ENCODE peak calls at places on chromosomes 13 and 19, in ten cellular contexts. U, E, D, F, M, N, S, W, A and I are unnamed samples.

GRCh38 chr13:38577048-38577447 is 109.8 kb upstream of the FREM2 start:
- DNase-seq in U (no peak), E (no peak), D (no peak), F (peak; percentile 43), M (no peak), N (no peak), S (no peak), W (no peak), A (no peak), I (no peak)

GRCh38 chr13:90445179-90445578 is 902.3 kb upstream of the MIR17HG start:
- DNase-seq in U (peak; percentile 97), E (no peak), D (no peak), F (peak; percentile 60), M (no peak), N (no peak), S (no peak), W (no peak), A (no peak), I (no peak)

GRCh38 chr19:45323671-45324081 is 1.0 kb upstream of the CKM start:
- DNase-seq in U (no peak), E (no peak), D (no peak), F (peak; percentile 75), M (no peak), N (no peak), S (no peak), W (no peak), A (peak; percentile 55), I (no peak)

GRCh38 chr19:44737238-44738160 is 11.0 kb upstream of the BCL3 start:
- DNase-seq in U (peak; percentile 48), E (no peak), D (no peak), F (no peak), M (no peak), N (no peak), S (no peak), W (no peak), A (no peak), I (no peak)

GRCh38 chr13:24128962-24129361 is 31.6 kb upstream of the SPATA13 start:
- DNase-seq in U (no peak), E (no peak), D (no peak), F (no peak), M (no peak), N (no peak), S (no peak), W (no peak), A (no peak), I (no peak)

GRCh38 chr13:27997904-27998522 is 9.5 kb upstream of the URAD start:
- DNase-seq in U (peak; percentile 53), E (peak; percentile 23), D (no peak), F (peak; percentile 87), M (no peak), N (no peak), S (no peak), W (peak; percentile 34), A (peak; percentile 60), I (no peak)

GRCh38 chr13:110350509-110350908 is 43.4 kb downstream of the COL4A2 start:
- DNase-seq in U (no peak), E (no peak), D (no peak), F (no peak), M (no peak), N (no peak), S (no peak), W (no peak), A (no peak), I (no peak)

GRCh38 chr13:88257706-88258105 is 586.5 kb downstream of the SLITRK5 start:
- DNase-seq in U (no peak), E (no peak), D (no peak), F (no peak), M (no peak), N (no peak), S (no peak), W (no peak), A (no peak), I (no peak)

GRCh38 chr13:40666905-40667621 is 622 bp upstream of the FOXO1 start:
- DNase-seq in U (no peak), E (peak; percentile 40), D (peak; percentile 69), F (peak; percentile 70), M (peak; percentile 90), N (peak; percentile 47), S (peak; percentile 78), W (peak; percentile 81), A (peak; percentile 76), I (peak; percentile 75)

GRCh38 chr13:21079206-21079605 is 17.8 kb upstream of the LATS2 start:
- DNase-seq in U (no peak), E (no peak), D (no peak), F (no peak), M (no peak), N (no peak), S (no peak), W (no peak), A (no peak), I (no peak)

GRCh38 chr13:98019186-98019585 is 65.7 kb downstream of the IPO5 start:
- DNase-seq in U (no peak), E (no peak), D (no peak), F (no peak), M (no peak), N (no peak), S (no peak), W (no peak), A (no peak), I (no peak)

GRCh38 chr19:21128901-21129698 is 12.7 kb upstream of the ZNF431 start:
- DNase-seq in U (peak; percentile 52), E (no peak), D (no peak), F (no peak), M (no peak), N (no peak), S (no peak), W (no peak), A (no peak), I (no peak)

GRCh38 chr19:40610396-40611064 is 9.4 kb downstream of the LTBP4 start:
- DNase-seq in U (no peak), E (no peak), D (no peak), F (peak; percentile 42), M (peak; percentile 91), N (no peak), S (peak; percentile 88), W (no peak), A (no peak), I (peak; percentile 86)

GRCh38 chr19:43290568-43291359 is 21.4 kb upstream of the PSG9 start:
- DNase-seq in U (peak; percentile 27), E (no peak), D (no peak), F (peak; percentile 32), M (no peak), N (no peak), S (no peak), W (no peak), A (peak; percentile 48), I (no peak)

GRCh38 chr13:33642374-33643065 is 175.4 kb upstream of the RFC3 start:
- DNase-seq in U (peak; percentile 99), E (no peak), D (no peak), F (no peak), M (no peak), N (no peak), S (no peak), W (no peak), A (no peak), I (no peak)

GRCh38 chr13:113739527-113740285 is 19.3 kb upstream of the TMEM255B start:
- DNase-seq in U (no peak), E (no peak), D (no peak), F (no peak), M (peak; percentile 65), N (no peak), S (peak; percentile 45), W (no peak), A (no peak), I (no peak)

GRCh38 chr19:6047741-6048231 is 62.5 kb downstream of the RFX2 start:
- DNase-seq in U (peak; percentile 40), E (peak; percentile 58), D (peak; percentile 28), F (peak; percentile 88), M (peak; percentile 44), N (no peak), S (no peak), W (no peak), A (peak; percentile 49), I (no peak)

GRCh38 chr19:44943801-44944249 is 1.8 kb downstream of the APOC4 start:
- DNase-seq in U (no peak), E (no peak), D (peak; percentile 62), F (no peak), M (peak; percentile 89), N (no peak), S (peak; percentile 72), W (peak; percentile 77), A (no peak), I (no peak)

GRCh38 chr19:52190679-52191293 is 934 bp downstream of the PPP2R1A start:
- DNase-seq in U (peak; percentile 18), E (peak; percentile 27), D (peak; percentile 46), F (peak; percentile 58), M (no peak), N (no peak), S (peak; percentile 65), W (no peak), A (peak; percentile 25), I (no peak)